ENCODE peak calls at places on chromosomes 16 and 17, in four cellular contexts. S is dorsolateral prefrontal cortex, T is left lung, L is osteocyte. Y is an unnamed sample.

GRCh38 chr17:43720311-43721060 is 38.1 kb downstream of the SOST start:
- DNase-seq in S (peak; percentile 73), T (peak; percentile 86), L (peak; percentile 87), Y (peak; percentile 81)

GRCh38 chr17:45581860-45582259 is 91.3 kb upstream of the PLEKHM1 start:
- DNase-seq in S (no peak), T (no peak), L (no peak), Y (no peak)

GRCh38 chr17:29155235-29155965 is 24.8 kb downstream of the MYO18A start:
- DNase-seq in S (no peak), T (peak; percentile 73), L (no peak), Y (no peak)

GRCh38 chr16:56797861-56798260 is 67.1 kb upstream of the SLC12A3 start:
- DNase-seq in S (no peak), T (no peak), L (no peak), Y (no peak)

GRCh38 chr16:87056083-87056482 is 261.1 kb downstream of the C16orf95 start:
- DNase-seq in S (no peak), T (no peak), L (no peak), Y (no peak)

GRCh38 chr16:27273670-27274522 is 5.3 kb upstream of the NSMCE1 start:
- DNase-seq in S (no peak), T (no peak), L (peak; percentile 64), Y (no peak)

GRCh38 chr17:81251943-81252301 is 12.8 kb downstream of the NDUFAF8 start:
- DNase-seq in S (no peak), T (no peak), L (no peak), Y (peak; percentile 47)

GRCh38 chr16:89841275-89841674 is 13.0 kb downstream of the SPIRE2 start:
- DNase-seq in S (no peak), T (no peak), L (no peak), Y (no peak)

GRCh38 chr17:41734139-41734948 is at the start of gene HAP1:
- DNase-seq in S (no peak), T (no peak), L (no peak), Y (peak; percentile 31)

GRCh38 chr16:81190667-81191066 is 47.8 kb upstream of the BCO1 start:
- DNase-seq in S (no peak), T (no peak), L (no peak), Y (peak; percentile 66)

GRCh38 chr16:24645739-24646645 is 83.5 kb upstream of the TNRC6A start:
- DNase-seq in S (no peak), T (no peak), L (no peak), Y (peak; percentile 99)

GRCh38 chr17:64150237-64151015 is 20.5 kb upstream of the ERN1 start:
- DNase-seq in S (no peak), T (peak; percentile 60), L (peak; percentile 66), Y (no peak)

GRCh38 chr17:61205931-61206330 is 193.7 kb upstream of the TBX2 start:
- DNase-seq in S (no peak), T (no peak), L (no peak), Y (no peak)

GRCh38 chr16:56399047-56399446 is 26.3 kb downstream of the AMFR start:
- DNase-seq in S (no peak), T (no peak), L (no peak), Y (no peak)

GRCh38 chr16:65845466-65846209 is 520.9 kb upstream of the CDH5 start:
- DNase-seq in S (no peak), T (no peak), L (no peak), Y (peak; percentile 19)

GRCh38 chr16:68739964-68740627 is 3.0 kb downstream of the CDH1 start:
- DNase-seq in S (no peak), T (no peak), L (no peak), Y (no peak)

GRCh38 chr17:21213491-21214014 is 408 bp downstream of the TMEM11 start:
- DNase-seq in S (no peak), T (no peak), L (no peak), Y (peak; percentile 69)

GRCh38 chr17:16282522-16282921 is 65.5 kb downstream of the PIGL start:
- DNase-seq in S (no peak), T (no peak), L (no peak), Y (peak; percentile 78)

GRCh38 chr16:52494621-52495020 is 52.3 kb downstream of the TOX3 start:
- DNase-seq in S (no peak), T (no peak), L (no peak), Y (no peak)

GRCh38 chr17:7587831-7588230 is 2.1 kb downstream of the SOX15 start:
- DNase-seq in S (no peak), T (no peak), L (no peak), Y (no peak)

GRCh38 chr17:17401271-17401781 is 75.5 kb upstream of the MED9 start:
- DNase-seq in S (no peak), T (no peak), L (no peak), Y (peak; percentile 49)

GRCh38 chr17:44376124-44376523 is 12.5 kb upstream of the FAM171A2 start:
- DNase-seq in S (no peak), T (no peak), L (peak; percentile 82), Y (peak; percentile 65)

GRCh38 chr17:67210915-67211314 is 34.1 kb downstream of the HELZ start:
- DNase-seq in S (no peak), T (no peak), L (no peak), Y (no peak)

GRCh38 chr16:88627531-88628411 is 10.6 kb upstream of the IL17C start:
- DNase-seq in S (no peak), T (no peak), L (no peak), Y (no peak)

GRCh38 chr17:8393470-8394231 is 4.0 kb downstream of the RNF222 start:
- DNase-seq in S (no peak), T (peak; percentile 15), L (no peak), Y (no peak)

GRCh38 chr17:7167832-7168231 is 11.3 kb downstream of the ASGR1 start:
- DNase-seq in S (no peak), T (no peak), L (no peak), Y (peak; percentile 84)

GRCh38 chr17:66494023-66494803 is 191.8 kb downstream of the PRKCA start:
- DNase-seq in S (no peak), T (no peak), L (no peak), Y (no peak)

GRCh38 chr16:12572316-12572985 is 231.2 kb downstream of the CPPED1 start:
- DNase-seq in S (peak; percentile 28), T (no peak), L (no peak), Y (no peak)